ENCODE peak calls at places on chromosome 12, in six cellular contexts. O, J, N, X, F and K are unnamed samples.

GRCh38 chr12:124518051-124518932 is 49.1 kb downstream of the NCOR2 start:
- DNase-seq in O (peak; percentile 99), J (peak; percentile 99), N (peak; percentile 98), X (peak; percentile 98), F (peak; percentile 95), K (peak; percentile 98)

GRCh38 chr12:103495783-103496456 is at the start of gene C12orf42:
- DNase-seq in O (no peak), J (no peak), N (peak; percentile 75), X (no peak), F (peak; percentile 55), K (no peak)

GRCh38 chr12:53042607-53043454 is 7.0 kb upstream of the TNS2 start:
- DNase-seq in O (no peak), J (no peak), N (no peak), X (no peak), F (no peak), K (no peak)

GRCh38 chr12:76666272-76666845 is 97.6 kb upstream of the ZDHHC17 start:
- DNase-seq in O (no peak), J (no peak), N (no peak), X (no peak), F (no peak), K (no peak)

GRCh38 chr12:130016194-130016593 is 112.4 kb upstream of the TMEM132D start:
- DNase-seq in O (no peak), J (no peak), N (no peak), X (no peak), F (no peak), K (no peak)

GRCh38 chr12:5648692-5649338 is 216.9 kb downstream of the NTF3 start:
- DNase-seq in O (no peak), J (no peak), N (peak; percentile 35), X (no peak), F (peak; percentile 78), K (no peak)

GRCh38 chr12:612886-613285 is 50.4 kb downstream of the NINJ2 start:
- DNase-seq in O (peak; percentile 47), J (peak; percentile 37), N (no peak), X (peak; percentile 28), F (no peak), K (peak; percentile 79)

GRCh38 chr12:3432176-3432742 is 58.7 kb upstream of the PRMT8 start:
- DNase-seq in O (no peak), J (no peak), N (no peak), X (no peak), F (no peak), K (no peak)

GRCh38 chr12:95100264-95101190 is 27.1 kb upstream of the NR2C1 start:
- DNase-seq in O (no peak), J (no peak), N (no peak), X (no peak), F (no peak), K (no peak)

GRCh38 chr12:9883175-9883574 is 1.9 kb downstream of the KLRF2 start:
- DNase-seq in O (no peak), J (no peak), N (no peak), X (no peak), F (no peak), K (no peak)

GRCh38 chr12:109638735-109639134 is 65.1 kb downstream of the MVK start:
- DNase-seq in O (no peak), J (no peak), N (no peak), X (no peak), F (no peak), K (no peak)

GRCh38 chr12:120012067-120012621 is 23.1 kb downstream of the BICDL1 start:
- DNase-seq in O (no peak), J (no peak), N (peak; percentile 78), X (no peak), F (no peak), K (no peak)
- H3K27ac ChIP-seq in O (no peak overlapping the region), J (no peak overlapping the region), N (no peak overlapping the region), X (no peak overlapping the region), F (no peak overlapping the region), K (no peak overlapping the region)

GRCh38 chr12:99918003-99918402 is 66.7 kb downstream of the ANKS1B start:
- DNase-seq in O (no peak), J (no peak), N (no peak), X (no peak), F (no peak), K (no peak)
- H3K4me3 ChIP-seq in O (no peak overlapping the region), J (no peak overlapping the region), N (no peak overlapping the region), X (no peak overlapping the region), F (no peak overlapping the region), K (no peak overlapping the region)

DNA sequence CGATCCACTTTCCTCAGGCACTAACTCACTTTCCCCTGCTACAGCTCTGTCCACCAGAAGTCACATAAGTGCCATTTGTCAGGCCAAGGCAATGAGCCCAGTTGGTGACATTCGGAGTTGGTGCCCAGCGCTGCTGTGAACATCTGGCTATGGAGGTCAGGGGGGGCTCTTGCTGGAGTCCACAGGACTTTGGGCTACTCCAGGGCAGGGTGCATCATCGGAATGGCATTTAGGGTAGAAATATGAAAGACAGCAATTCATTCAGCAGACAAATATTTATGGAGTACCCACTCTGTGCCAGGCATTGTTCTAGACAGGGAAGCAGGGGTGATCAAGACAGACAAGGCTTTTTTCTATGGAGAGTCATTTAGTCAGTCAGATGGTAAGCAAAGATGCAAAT is 1.5 kb upstream of the PPP1CC start:
- DNase-seq in O (no peak), J (no peak), N (peak; percentile 53), X (no peak), F (no peak), K (no peak)
- H3K27ac ChIP-seq in O (peak overlapping the region; percentile 95), J (no peak overlapping the region), N (peak overlapping the region; percentile 79), X (peak overlapping the region; percentile 86), F (no peak overlapping the region), K (no peak overlapping the region)

GRCh38 chr12:85280138-85280983 is at the start of gene ALX1:
- DNase-seq in O (no peak), J (peak; percentile 70), N (peak; percentile 77), X (peak; percentile 4), F (peak; percentile 80), K (peak; percentile 58)

GRCh38 chr12:85281947-85282312 is 1.9 kb downstream of the ALX1 start:
- DNase-seq in O (no peak), J (no peak), N (no peak), X (no peak), F (no peak), K (no peak)

GRCh38 chr12:85283560-85283959 is 3.5 kb downstream of the ALX1 start:
- DNase-seq in O (no peak), J (no peak), N (peak; percentile 43), X (no peak), F (no peak), K (no peak)

GRCh38 chr12:85279449-85280137 is 427 bp upstream of the ALX1 start:
- DNase-seq in O (peak; percentile 11), J (no peak), N (no peak), X (peak; percentile 4), F (no peak), K (peak; percentile 49)

GRCh38 chr12:85280984-85281946 is 1.2 kb downstream of the ALX1 start:
- DNase-seq in O (no peak), J (no peak), N (no peak), X (no peak), F (no peak), K (no peak)
- H3K4me3 ChIP-seq in O (peak overlapping the region; percentile 60), J (peak overlapping the region; percentile 51), N (peak overlapping the region; percentile 61), X (no peak overlapping the region), F (peak overlapping the region; percentile 73), K (no peak overlapping the region)